ENCODE peak calls at places on chromosomes 13 and 19, in five cellular contexts. Y is cardiac muscle cell, F is GM23338, L is thoracic aorta, M is tibial artery. D is an unnamed sample.

GRCh38 chr13:21872795-21873194 is 201.9 kb downstream of the FGF9 start:
- DNase-seq in F (no peak), M (no peak), Y (no peak), L (no peak), D (no peak)

GRCh38 chr13:26985285-26985878 is 186.2 kb downstream of the USP12 start:
- DNase-seq in L (peak; percentile 31), F (peak; percentile 88), M (peak; percentile 79), Y (peak; percentile 79), D (peak; percentile 54)

GRCh38 chr13:113887700-113888201 is 23.9 kb upstream of the GAS6 start:
- DNase-seq in Y (no peak), M (peak; percentile 67), F (no peak), L (no peak), D (no peak)

GRCh38 chr13:101773062-101773461 is 320.6 kb downstream of the ITGBL1 start:
- DNase-seq in Y (no peak), L (no peak), M (no peak), F (no peak), D (no peak)

GRCh38 chr19:55605637-55606470 is at the start of gene ZNF865:
- DNase-seq in F (peak; percentile 94), Y (peak; percentile 90), M (peak; percentile 85), L (no peak), D (peak; percentile 67)

GRCh38 chr19:30317403-30317802 is 54.8 kb upstream of the ZNF536 start:
- DNase-seq in M (no peak), F (no peak), L (no peak), Y (no peak), D (no peak)

GRCh38 chr19:4012092-4012974 is 4.8 kb downstream of the PIAS4 start:
- DNase-seq in Y (no peak), L (no peak), F (no peak), M (no peak), D (no peak)

GRCh38 chr13:45721203-45721731 is 19.1 kb downstream of the CBY2 start:
- DNase-seq in M (no peak), Y (no peak), F (no peak), L (no peak), D (no peak)

GRCh38 chr13:48278806-48279205 is 24.7 kb upstream of the RB1 start:
- DNase-seq in L (no peak), M (no peak), Y (no peak), F (no peak), D (no peak)

GRCh38 chr13:99120751-99121150 is 79.9 kb upstream of the UBAC2 start:
- DNase-seq in L (no peak), M (no peak), Y (no peak), F (peak; percentile 21), D (no peak)

GRCh38 chr13:39281539-39282150 is 243.4 kb downstream of the NHLRC3 start:
- DNase-seq in F (peak; percentile 27), M (no peak), L (no peak), Y (no peak), D (no peak)

GRCh38 chr13:39282400-39282972 is 244.2 kb downstream of the NHLRC3 start:
- DNase-seq in M (no peak), F (no peak), Y (no peak), L (no peak), D (no peak)

GRCh38 chr13:39279077-39279476 is 240.8 kb downstream of the NHLRC3 start:
- DNase-seq in L (no peak), F (no peak), Y (no peak), M (no peak), D (no peak)

GRCh38 chr13:39283062-39283461 is 244.8 kb downstream of the NHLRC3 start:
- DNase-seq in F (no peak), L (no peak), Y (no peak), M (no peak), D (no peak)

DNA sequence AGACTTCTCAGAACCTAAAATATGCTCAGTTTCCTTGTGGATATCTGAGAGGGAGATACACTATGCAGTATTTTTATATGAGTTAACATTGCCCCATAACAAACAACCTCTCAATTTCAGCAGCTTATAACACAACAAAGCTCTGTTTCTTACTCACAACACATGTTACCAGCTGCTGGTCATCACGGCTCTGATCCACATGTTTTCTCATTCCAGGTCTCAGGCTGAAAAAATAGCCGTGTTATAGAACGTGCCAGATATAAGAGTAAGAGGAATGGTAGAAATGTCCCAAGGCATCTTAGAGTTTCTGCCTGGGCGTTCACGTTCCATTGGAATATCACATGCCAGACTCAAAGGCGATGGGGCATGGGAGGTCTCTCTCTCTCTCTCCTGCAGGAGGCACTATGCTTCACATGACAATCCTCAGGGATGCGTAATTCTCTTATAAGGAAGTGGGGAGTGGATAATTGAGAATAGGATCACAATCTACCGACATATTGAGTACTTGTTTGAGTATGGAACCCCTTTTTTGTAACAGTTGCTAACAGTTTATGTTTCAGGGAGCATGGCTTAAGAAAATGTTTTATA is 246.6 kb downstream of the NHLRC3 start:
- DNase-seq in M (no peak), F (peak; percentile 67), L (no peak), Y (no peak), D (no peak)
- TF ChIP-seq CTCF in M (no peak), F (peak; percentile 74), L (no peak), Y (peak; percentile 38), D (peak; percentile 26)

GRCh38 chr13:111007209-111007608 is 92.3 kb upstream of the ANKRD10 start:
- DNase-seq in F (no peak), L (no peak), Y (no peak), M (no peak), D (no peak)

GRCh38 chr13:111005808-111006494 is 91.1 kb upstream of the ANKRD10 start:
- DNase-seq in Y (no peak), L (peak; percentile 16), F (no peak), M (peak; percentile 69), D (no peak)

GRCh38 chr13:111006508-111007031 is 91.7 kb upstream of the ANKRD10 start:
- DNase-seq in L (peak; percentile 69), M (peak; percentile 94), F (peak; percentile 19), Y (no peak), D (no peak)

GRCh38 chr13:111005364-111005763 is 90.5 kb upstream of the ANKRD10 start:
- DNase-seq in L (no peak), F (no peak), Y (no peak), M (no peak), D (no peak)

GRCh38 chr13:111008351-111008750 is 93.5 kb upstream of the ANKRD10 start:
- DNase-seq in Y (no peak), M (no peak), L (no peak), F (no peak), D (no peak)
- H3K27ac ChIP-seq in Y (no peak overlapping the region), M (peak overlapping the region; percentile 90), L (no peak overlapping the region), F (no peak overlapping the region), D (no peak overlapping the region)

GRCh38 chr19:610071-610800 is 20.6 kb downstream of the HCN2 start:
- DNase-seq in F (no peak), Y (no peak), L (no peak), M (no peak), D (no peak)
- H3K4me3 ChIP-seq in F (no peak overlapping the region), Y (no peak overlapping the region), L (peak overlapping the region; percentile 32), M (no peak overlapping the region), D (no peak overlapping the region)

GRCh38 chr19:805161-805561 is 7.9 kb downstream of the PTBP1 start:
- DNase-seq in M (no peak), F (no peak), L (no peak), Y (no peak), D (no peak)
- TF ChIP-seq CTCF in M (no peak), F (no peak), L (peak; percentile 29), Y (no peak), D (no peak)

GRCh38 chr13:30607908-30608307 is 9.8 kb upstream of the USPL1 start:
- DNase-seq in M (no peak), L (no peak), F (no peak), Y (no peak), D (no peak)
- H3K27ac ChIP-seq in M (no peak overlapping the region), L (no peak overlapping the region), F (no peak overlapping the region), Y (no peak overlapping the region), D (no peak overlapping the region)

GRCh38 chr13:35891486-35891885 is 239.7 kb downstream of the DCLK1 start:
- DNase-seq in F (no peak), M (no peak), Y (no peak), L (no peak), D (no peak)
- H3K4me3 ChIP-seq in F (no peak overlapping the region), M (no peak overlapping the region), Y (no peak overlapping the region), L (no peak overlapping the region), D (no peak overlapping the region)

GRCh38 chr13:50171585-50172282 is 156.5 kb downstream of the KCNRG start:
- DNase-seq in M (no peak), Y (no peak), F (no peak), L (no peak), D (no peak)

GRCh38 chr13:50168803-50169202 is 153.6 kb downstream of the KCNRG start:
- DNase-seq in M (no peak), Y (no peak), F (no peak), L (no peak), D (no peak)

GRCh38 chr13:50167224-50167947 is 152.1 kb downstream of the KCNRG start:
- DNase-seq in M (no peak), F (no peak), Y (no peak), L (no peak), D (no peak)

GRCh38 chr13:50167967-50168366 is 152.7 kb downstream of the KCNRG start:
- DNase-seq in L (no peak), M (no peak), F (no peak), Y (no peak), D (no peak)

DNA sequence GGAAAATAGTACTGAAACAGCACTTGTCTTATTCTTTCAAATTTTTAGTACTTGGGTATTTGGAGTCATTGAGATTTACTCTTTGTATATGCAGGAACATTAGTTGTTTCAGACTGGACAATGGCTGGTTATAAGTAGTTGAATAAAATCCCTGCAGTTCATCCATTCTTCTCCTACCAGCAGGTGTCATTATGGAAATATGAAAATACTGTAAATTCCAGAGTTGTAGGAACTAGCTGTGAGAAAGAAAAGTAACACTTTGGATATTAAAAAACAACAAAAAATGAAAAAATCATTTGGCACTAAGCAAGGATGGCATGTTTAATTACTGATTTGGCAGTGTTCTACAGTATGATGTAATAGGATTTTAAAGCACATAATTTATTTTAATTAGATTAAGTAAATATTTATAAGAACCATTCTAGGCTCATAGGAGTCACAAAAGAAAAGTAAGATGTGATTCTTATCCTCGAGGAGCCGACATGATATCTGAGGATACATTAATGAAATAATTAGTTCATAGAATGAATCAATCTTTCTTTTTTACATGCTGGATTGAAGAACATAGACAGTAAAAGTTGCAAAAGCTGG is 155.3 kb downstream of the KCNRG start:
- DNase-seq in Y (no peak), F (no peak), M (no peak), L (no peak), D (no peak)
- TF ChIP-seq CTCF in Y (peak; percentile 46), F (no peak), M (peak; percentile 43), L (peak; percentile 36), D (peak; percentile 46)

DNA sequence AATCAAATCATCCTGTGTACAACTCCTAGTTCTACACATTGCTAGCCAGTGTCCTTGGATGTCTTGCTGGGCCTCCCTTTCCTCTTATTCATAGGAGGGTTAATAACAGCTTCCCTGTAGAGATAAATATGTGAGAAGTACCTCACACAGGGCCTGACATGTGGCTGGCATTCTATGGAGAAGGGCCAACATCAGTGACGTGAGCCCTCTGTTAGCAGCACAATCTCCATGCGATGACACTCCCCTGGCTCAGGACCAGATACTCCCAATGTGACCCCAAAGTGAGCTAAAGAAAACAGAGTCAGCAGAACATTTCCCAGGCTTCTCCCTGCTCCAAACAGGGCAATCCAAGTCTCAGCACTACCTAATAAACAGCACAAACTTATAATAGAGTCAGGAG is 818.4 kb downstream of the DIAPH3 start:
- DNase-seq in Y (no peak), L (no peak), F (no peak), M (no peak), D (no peak)
- H3K27ac ChIP-seq in Y (no peak overlapping the region), L (no peak overlapping the region), F (no peak overlapping the region), M (no peak overlapping the region), D (no peak overlapping the region)